ENCODE peak calls at places on chromosome 16, in seven cellular contexts. I is activated B cell treated with CpG ODN at 0.5 μM for 24 hours, V is SK-N-SH, H is A673, T is mucosa of gallbladder, W is GM19239, M is NCI-H446 treated with DMSO at 0.1 percent for 48 hours. Q is an unnamed sample.

GRCh38 chr16:10745856-10746255 is 2.2 kb downstream of the NUBP1 start:
- DNase-seq in T (no peak), V (no peak), M (no peak), I (no peak), W (no peak), H (no peak), Q (no peak)

GRCh38 chr16:29148867-29149272 is 164.0 kb downstream of the LAT start:
- DNase-seq in T (peak; percentile 41), W (no peak), M (no peak), I (no peak), H (no peak), V (no peak), Q (peak; percentile 63)

GRCh38 chr16:21156767-21157467 is 1.6 kb upstream of the LDAF1 start:
- DNase-seq in M (peak; percentile 28), W (peak; percentile 46), I (no peak), H (peak; percentile 76), T (peak; percentile 52), V (peak; percentile 85), Q (peak; percentile 19)

GRCh38 chr16:66832190-66832589 is 1.4 kb upstream of the NAE1 start:
- DNase-seq in W (no peak), H (no peak), M (no peak), I (no peak), V (no peak), T (no peak), Q (no peak)

GRCh38 chr16:67663877-67664222 is 2.7 kb downstream of the ENKD1 start:
- DNase-seq in T (no peak), M (no peak), H (no peak), V (no peak), I (no peak), W (no peak), Q (no peak)

GRCh38 chr16:51538707-51539604 is 387.9 kb upstream of the SALL1 start:
- DNase-seq in H (peak; percentile 95), I (no peak), T (no peak), M (no peak), W (no peak), V (peak; percentile 13), Q (no peak)

GRCh38 chr16:66250686-66251405 is 115.6 kb upstream of the CDH5 start:
- DNase-seq in H (no peak), T (peak; percentile 58), M (no peak), I (no peak), V (peak; percentile 63), W (no peak), Q (no peak)

GRCh38 chr16:17773698-17774101 is 302.9 kb upstream of the XYLT1 start:
- DNase-seq in I (no peak), V (peak; percentile 62), T (no peak), W (no peak), M (no peak), H (peak; percentile 13), Q (no peak)

GRCh38 chr16:50038756-50039529 is 13.9 kb downstream of the CNEP1R1 start:
- DNase-seq in H (peak; percentile 20), V (no peak), I (no peak), M (no peak), W (no peak), T (peak; percentile 48), Q (no peak)

GRCh38 chr16:10171225-10171624 is 11.0 kb downstream of the GRIN2A start:
- DNase-seq in W (no peak), M (no peak), V (no peak), H (no peak), T (no peak), I (no peak), Q (no peak)

GRCh38 chr16:27730703-27731220 is 180.8 kb downstream of the KATNIP start:
- DNase-seq in M (no peak), V (no peak), T (no peak), W (no peak), H (no peak), I (no peak), Q (no peak)

GRCh38 chr16:3094289-3095027 is 4.6 kb downstream of the ZSCAN10 start:
- DNase-seq in H (peak; percentile 74), T (peak; percentile 37), I (no peak), V (peak; percentile 59), W (peak; percentile 65), M (no peak), Q (peak; percentile 36)

GRCh38 chr16:57023541-57024249 is 34.3 kb downstream of the NLRC5 start:
- DNase-seq in M (no peak), V (no peak), T (no peak), H (no peak), W (no peak), I (no peak), Q (no peak)

GRCh38 chr16:70250748-70251650 is 741 bp downstream of the EXOSC6 start:
- DNase-seq in W (peak; percentile 53), H (peak; percentile 70), M (no peak), I (no peak), T (no peak), V (peak; percentile 76), Q (no peak)

GRCh38 chr16:73058616-73059409 is 10.9 kb upstream of the ZFHX3 start:
- DNase-seq in I (no peak), V (peak; percentile 77), W (peak; percentile 48), M (peak; percentile 65), T (peak; percentile 41), H (peak; percentile 76), Q (no peak)

GRCh38 chr16:27237229-27238015 is 31.1 kb downstream of the NSMCE1 start:
- DNase-seq in T (peak; percentile 41), V (peak; percentile 68), H (peak; percentile 25), M (no peak), I (peak; percentile 58), W (no peak), Q (peak; percentile 70)

GRCh38 chr16:49183911-49184310 is 97.7 kb downstream of the CBLN1 start:
- DNase-seq in M (no peak), T (no peak), W (no peak), H (peak; percentile 7), I (no peak), V (peak; percentile 37), Q (no peak)

GRCh38 chr16:66387817-66388332 is 21.4 kb downstream of the CDH5 start:
- DNase-seq in T (no peak), W (no peak), M (no peak), I (no peak), H (no peak), V (no peak), Q (no peak)

GRCh38 chr16:74622005-74622404 is 15.1 kb upstream of the GLG1 start:
- DNase-seq in T (no peak), M (no peak), V (no peak), W (no peak), I (no peak), H (no peak), Q (no peak)

GRCh38 chr16:8678068-8678927 is 3.9 kb downstream of the ABAT start:
- DNase-seq in H (no peak), T (no peak), W (no peak), V (no peak), M (no peak), I (no peak), Q (no peak)

GRCh38 chr16:86988920-86989715 is 328.1 kb downstream of the C16orf95 start:
- DNase-seq in W (no peak), M (no peak), V (no peak), H (no peak), I (no peak), T (no peak), Q (no peak)

Q was measured in naive B cell.